ENCODE peak calls at places on chromosomes 12 and 14, in seven cellular contexts. One of them, this sample, is unnamed.

GRCh38 chr12:56190695-56191155 is 1.4 kb upstream of the SMARCC2 start:
- DNase-seq in esophagus muscularis mucosa: no peak
- DNase-seq in activated CD4-positive, CD25-positive, alpha-beta regulatory T cell: no peak
- DNase-seq in hepatocyte: no peak
- DNase-seq in GM18507: no peak
- DNase-seq in stimulated activated naive CD8-positive, alpha-beta T cell treated with anti-CD3 and anti-CD28 coated beads, Interleukin-15, Interleukin-2, amounts not matched to agents 100 U/mL and 50 U/mL, for 24 hours: no peak
- DNase-seq in mucosa of descending colon: no peak
- DNase-seq in this sample: no peak

GRCh38 chr12:7078163-7078562 is 14.1 kb downstream of the C1R start:
- DNase-seq in esophagus muscularis mucosa: no peak
- DNase-seq in activated CD4-positive, CD25-positive, alpha-beta regulatory T cell: no peak
- DNase-seq in hepatocyte: no peak
- DNase-seq in GM18507: no peak
- DNase-seq in stimulated activated naive CD8-positive, alpha-beta T cell treated with anti-CD3 and anti-CD28 coated beads, Interleukin-15, Interleukin-2, amounts not matched to agents 100 U/mL and 50 U/mL, for 24 hours: no peak
- DNase-seq in mucosa of descending colon: no peak
- DNase-seq in this sample: no peak

GRCh38 chr12:10562306-10562933 is 51.0 kb downstream of the MAGOHB start:
- DNase-seq in esophagus muscularis mucosa: no peak
- DNase-seq in activated CD4-positive, CD25-positive, alpha-beta regulatory T cell: no peak
- DNase-seq in hepatocyte: peak
- DNase-seq in GM18507: no peak
- DNase-seq in stimulated activated naive CD8-positive, alpha-beta T cell treated with anti-CD3 and anti-CD28 coated beads, Interleukin-15, Interleukin-2, amounts not matched to agents 100 U/mL and 50 U/mL, for 24 hours: no peak
- DNase-seq in mucosa of descending colon: no peak
- DNase-seq in this sample: no peak

GRCh38 chr12:122949816-122950215 is 16.4 kb downstream of the ABCB9 start:
- DNase-seq in esophagus muscularis mucosa: no peak
- DNase-seq in activated CD4-positive, CD25-positive, alpha-beta regulatory T cell: no peak
- DNase-seq in hepatocyte: no peak
- DNase-seq in GM18507: no peak
- DNase-seq in stimulated activated naive CD8-positive, alpha-beta T cell treated with anti-CD3 and anti-CD28 coated beads, Interleukin-15, Interleukin-2, amounts not matched to agents 100 U/mL and 50 U/mL, for 24 hours: no peak
- DNase-seq in mucosa of descending colon: no peak
- DNase-seq in this sample: no peak

GRCh38 chr12:114955414-114956014 is 271.5 kb upstream of the TBX3 start:
- DNase-seq in esophagus muscularis mucosa: no peak
- DNase-seq in activated CD4-positive, CD25-positive, alpha-beta regulatory T cell: no peak
- DNase-seq in hepatocyte: peak
- DNase-seq in GM18507: no peak
- DNase-seq in stimulated activated naive CD8-positive, alpha-beta T cell treated with anti-CD3 and anti-CD28 coated beads, Interleukin-15, Interleukin-2, amounts not matched to agents 100 U/mL and 50 U/mL, for 24 hours: no peak
- DNase-seq in mucosa of descending colon: no peak
- DNase-seq in this sample: no peak

GRCh38 chr12:6224550-6224949 is 24.4 kb downstream of the CD9 start:
- DNase-seq in esophagus muscularis mucosa: no peak
- DNase-seq in activated CD4-positive, CD25-positive, alpha-beta regulatory T cell: no peak
- DNase-seq in hepatocyte: peak
- DNase-seq in GM18507: no peak
- DNase-seq in stimulated activated naive CD8-positive, alpha-beta T cell treated with anti-CD3 and anti-CD28 coated beads, Interleukin-15, Interleukin-2, amounts not matched to agents 100 U/mL and 50 U/mL, for 24 hours: no peak
- DNase-seq in mucosa of descending colon: peak
- DNase-seq in this sample: no peak

GRCh38 chr12:105561981-105562726 is 231.7 kb downstream of the C12orf75 start:
- DNase-seq in esophagus muscularis mucosa: no peak
- DNase-seq in activated CD4-positive, CD25-positive, alpha-beta regulatory T cell: no peak
- DNase-seq in hepatocyte: peak
- DNase-seq in GM18507: no peak
- DNase-seq in stimulated activated naive CD8-positive, alpha-beta T cell treated with anti-CD3 and anti-CD28 coated beads, Interleukin-15, Interleukin-2, amounts not matched to agents 100 U/mL and 50 U/mL, for 24 hours: no peak
- DNase-seq in mucosa of descending colon: peak
- DNase-seq in this sample: no peak

GRCh38 chr12:67241482-67241881 is 27.7 kb upstream of the CAND1 start:
- DNase-seq in esophagus muscularis mucosa: no peak
- DNase-seq in activated CD4-positive, CD25-positive, alpha-beta regulatory T cell: no peak
- DNase-seq in hepatocyte: no peak
- DNase-seq in GM18507: no peak
- DNase-seq in stimulated activated naive CD8-positive, alpha-beta T cell treated with anti-CD3 and anti-CD28 coated beads, Interleukin-15, Interleukin-2, amounts not matched to agents 100 U/mL and 50 U/mL, for 24 hours: no peak
- DNase-seq in mucosa of descending colon: no peak
- DNase-seq in this sample: no peak

GRCh38 chr12:49413010-49413409 is 45.7 kb downstream of the SPATS2 start:
- DNase-seq in esophagus muscularis mucosa: no peak
- DNase-seq in activated CD4-positive, CD25-positive, alpha-beta regulatory T cell: no peak
- DNase-seq in hepatocyte: no peak
- DNase-seq in GM18507: no peak
- DNase-seq in stimulated activated naive CD8-positive, alpha-beta T cell treated with anti-CD3 and anti-CD28 coated beads, Interleukin-15, Interleukin-2, amounts not matched to agents 100 U/mL and 50 U/mL, for 24 hours: no peak
- DNase-seq in mucosa of descending colon: no peak
- DNase-seq in this sample: no peak

GRCh38 chr12:52260351-52261210 is 13.9 kb upstream of the KRT86 start:
- DNase-seq in esophagus muscularis mucosa: no peak
- DNase-seq in activated CD4-positive, CD25-positive, alpha-beta regulatory T cell: no peak
- DNase-seq in hepatocyte: no peak
- DNase-seq in GM18507: no peak
- DNase-seq in stimulated activated naive CD8-positive, alpha-beta T cell treated with anti-CD3 and anti-CD28 coated beads, Interleukin-15, Interleukin-2, amounts not matched to agents 100 U/mL and 50 U/mL, for 24 hours: no peak
- DNase-seq in mucosa of descending colon: no peak
- DNase-seq in this sample: no peak

GRCh38 chr14:36556811-36557433 is 25.5 kb downstream of the NKX2-8 start:
- DNase-seq in esophagus muscularis mucosa: no peak
- DNase-seq in activated CD4-positive, CD25-positive, alpha-beta regulatory T cell: no peak
- DNase-seq in hepatocyte: peak
- DNase-seq in GM18507: no peak
- DNase-seq in stimulated activated naive CD8-positive, alpha-beta T cell treated with anti-CD3 and anti-CD28 coated beads, Interleukin-15, Interleukin-2, amounts not matched to agents 100 U/mL and 50 U/mL, for 24 hours: peak
- DNase-seq in mucosa of descending colon: peak
- DNase-seq in this sample: no peak

GRCh38 chr14:82657186-82657675 is 1123.6 kb upstream of the SEL1L start:
- DNase-seq in esophagus muscularis mucosa: no peak
- DNase-seq in activated CD4-positive, CD25-positive, alpha-beta regulatory T cell: no peak
- DNase-seq in hepatocyte: no peak
- DNase-seq in GM18507: no peak
- DNase-seq in stimulated activated naive CD8-positive, alpha-beta T cell treated with anti-CD3 and anti-CD28 coated beads, Interleukin-15, Interleukin-2, amounts not matched to agents 100 U/mL and 50 U/mL, for 24 hours: no peak
- DNase-seq in mucosa of descending colon: no peak
- DNase-seq in this sample: no peak

GRCh38 chr14:106442857-106443256 is 916.5 kb downstream of the TMEM121 start:
- DNase-seq in esophagus muscularis mucosa: no peak
- DNase-seq in activated CD4-positive, CD25-positive, alpha-beta regulatory T cell: no peak
- DNase-seq in hepatocyte: no peak
- DNase-seq in GM18507: no peak
- DNase-seq in stimulated activated naive CD8-positive, alpha-beta T cell treated with anti-CD3 and anti-CD28 coated beads, Interleukin-15, Interleukin-2, amounts not matched to agents 100 U/mL and 50 U/mL, for 24 hours: peak
- DNase-seq in mucosa of descending colon: no peak
- DNase-seq in this sample: no peak

GRCh38 chr14:36006623-36007022 is 169.9 kb downstream of the PTCSC3 start:
- DNase-seq in esophagus muscularis mucosa: no peak
- DNase-seq in activated CD4-positive, CD25-positive, alpha-beta regulatory T cell: no peak
- DNase-seq in hepatocyte: no peak
- DNase-seq in GM18507: no peak
- DNase-seq in stimulated activated naive CD8-positive, alpha-beta T cell treated with anti-CD3 and anti-CD28 coated beads, Interleukin-15, Interleukin-2, amounts not matched to agents 100 U/mL and 50 U/mL, for 24 hours: no peak
- DNase-seq in mucosa of descending colon: no peak
- DNase-seq in this sample: no peak

GRCh38 chr14:70097576-70098256 is 91.0 kb downstream of the SLC8A3 start:
- DNase-seq in esophagus muscularis mucosa: no peak
- DNase-seq in activated CD4-positive, CD25-positive, alpha-beta regulatory T cell: no peak
- DNase-seq in hepatocyte: no peak
- DNase-seq in GM18507: no peak
- DNase-seq in stimulated activated naive CD8-positive, alpha-beta T cell treated with anti-CD3 and anti-CD28 coated beads, Interleukin-15, Interleukin-2, amounts not matched to agents 100 U/mL and 50 U/mL, for 24 hours: no peak
- DNase-seq in mucosa of descending colon: no peak
- DNase-seq in this sample: no peak

GRCh38 chr12:3604281-3604680 is 113.3 kb downstream of the PRMT8 start:
- DNase-seq in esophagus muscularis mucosa: no peak
- DNase-seq in activated CD4-positive, CD25-positive, alpha-beta regulatory T cell: no peak
- DNase-seq in hepatocyte: no peak
- DNase-seq in GM18507: no peak
- DNase-seq in stimulated activated naive CD8-positive, alpha-beta T cell treated with anti-CD3 and anti-CD28 coated beads, Interleukin-15, Interleukin-2, amounts not matched to agents 100 U/mL and 50 U/mL, for 24 hours: no peak
- DNase-seq in mucosa of descending colon: no peak
- DNase-seq in this sample: no peak

GRCh38 chr12:89708793-89709156 is at the start of gene ATP2B1:
- DNase-seq in esophagus muscularis mucosa: no peak
- DNase-seq in activated CD4-positive, CD25-positive, alpha-beta regulatory T cell: peak
- DNase-seq in hepatocyte: peak
- DNase-seq in GM18507: peak
- DNase-seq in stimulated activated naive CD8-positive, alpha-beta T cell treated with anti-CD3 and anti-CD28 coated beads, Interleukin-15, Interleukin-2, amounts not matched to agents 100 U/mL and 50 U/mL, for 24 hours: peak
- DNase-seq in mucosa of descending colon: peak
- DNase-seq in this sample: no peak

GRCh38 chr12:90100619-90101018 is 392.0 kb upstream of the ATP2B1 start:
- DNase-seq in esophagus muscularis mucosa: no peak
- DNase-seq in activated CD4-positive, CD25-positive, alpha-beta regulatory T cell: no peak
- DNase-seq in hepatocyte: no peak
- DNase-seq in GM18507: no peak
- DNase-seq in stimulated activated naive CD8-positive, alpha-beta T cell treated with anti-CD3 and anti-CD28 coated beads, Interleukin-15, Interleukin-2, amounts not matched to agents 100 U/mL and 50 U/mL, for 24 hours: no peak
- DNase-seq in mucosa of descending colon: no peak
- DNase-seq in this sample: no peak

GRCh38 chr12:92021665-92022033 is 124.0 kb downstream of the BTG1 start:
- DNase-seq in esophagus muscularis mucosa: no peak
- DNase-seq in activated CD4-positive, CD25-positive, alpha-beta regulatory T cell: no peak
- DNase-seq in hepatocyte: no peak
- DNase-seq in GM18507: no peak
- DNase-seq in stimulated activated naive CD8-positive, alpha-beta T cell treated with anti-CD3 and anti-CD28 coated beads, Interleukin-15, Interleukin-2, amounts not matched to agents 100 U/mL and 50 U/mL, for 24 hours: no peak
- DNase-seq in mucosa of descending colon: no peak
- DNase-seq in this sample: no peak

GRCh38 chr12:52250048-52250990 is 17.3 kb downstream of the KRT7 start:
- DNase-seq in esophagus muscularis mucosa: no peak
- DNase-seq in activated CD4-positive, CD25-positive, alpha-beta regulatory T cell: no peak
- DNase-seq in hepatocyte: no peak
- DNase-seq in GM18507: no peak
- DNase-seq in stimulated activated naive CD8-positive, alpha-beta T cell treated with anti-CD3 and anti-CD28 coated beads, Interleukin-15, Interleukin-2, amounts not matched to agents 100 U/mL and 50 U/mL, for 24 hours: no peak
- DNase-seq in mucosa of descending colon: no peak
- DNase-seq in this sample: no peak

GRCh38 chr12:110317921-110318320 is 36.9 kb downstream of the ATP2A2 start:
- DNase-seq in esophagus muscularis mucosa: no peak
- DNase-seq in activated CD4-positive, CD25-positive, alpha-beta regulatory T cell: no peak
- DNase-seq in hepatocyte: peak
- DNase-seq in GM18507: no peak
- DNase-seq in stimulated activated naive CD8-positive, alpha-beta T cell treated with anti-CD3 and anti-CD28 coated beads, Interleukin-15, Interleukin-2, amounts not matched to agents 100 U/mL and 50 U/mL, for 24 hours: no peak
- DNase-seq in mucosa of descending colon: no peak
- DNase-seq in this sample: no peak

GRCh38 chr14:104350463-104351185 is 212.2 kb downstream of the KIF26A start:
- DNase-seq in esophagus muscularis mucosa: no peak
- DNase-seq in activated CD4-positive, CD25-positive, alpha-beta regulatory T cell: no peak
- DNase-seq in hepatocyte: no peak
- DNase-seq in GM18507: no peak
- DNase-seq in stimulated activated naive CD8-positive, alpha-beta T cell treated with anti-CD3 and anti-CD28 coated beads, Interleukin-15, Interleukin-2, amounts not matched to agents 100 U/mL and 50 U/mL, for 24 hours: no peak
- DNase-seq in mucosa of descending colon: peak
- DNase-seq in this sample: no peak

GRCh38 chr12:132491761-132492378 is 1.9 kb downstream of the FBRSL1 start:
- DNase-seq in esophagus muscularis mucosa: no peak
- DNase-seq in activated CD4-positive, CD25-positive, alpha-beta regulatory T cell: no peak
- DNase-seq in hepatocyte: no peak
- DNase-seq in GM18507: no peak
- DNase-seq in stimulated activated naive CD8-positive, alpha-beta T cell treated with anti-CD3 and anti-CD28 coated beads, Interleukin-15, Interleukin-2, amounts not matched to agents 100 U/mL and 50 U/mL, for 24 hours: peak
- DNase-seq in mucosa of descending colon: no peak
- DNase-seq in this sample: no peak

GRCh38 chr12:124597041-124597440 is 29.6 kb upstream of the NCOR2 start:
- DNase-seq in esophagus muscularis mucosa: no peak
- DNase-seq in activated CD4-positive, CD25-positive, alpha-beta regulatory T cell: no peak
- DNase-seq in hepatocyte: no peak
- DNase-seq in GM18507: no peak
- DNase-seq in stimulated activated naive CD8-positive, alpha-beta T cell treated with anti-CD3 and anti-CD28 coated beads, Interleukin-15, Interleukin-2, amounts not matched to agents 100 U/mL and 50 U/mL, for 24 hours: no peak
- DNase-seq in mucosa of descending colon: no peak
- DNase-seq in this sample: no peak

GRCh38 chr12:53053223-53054111 is 3.6 kb downstream of the TNS2 start:
- DNase-seq in esophagus muscularis mucosa: no peak
- DNase-seq in activated CD4-positive, CD25-positive, alpha-beta regulatory T cell: peak
- DNase-seq in hepatocyte: peak
- DNase-seq in GM18507: no peak
- DNase-seq in stimulated activated naive CD8-positive, alpha-beta T cell treated with anti-CD3 and anti-CD28 coated beads, Interleukin-15, Interleukin-2, amounts not matched to agents 100 U/mL and 50 U/mL, for 24 hours: peak
- DNase-seq in mucosa of descending colon: peak
- DNase-seq in this sample: no peak

GRCh38 chr12:49358548-49359141 is 8.6 kb upstream of the SPATS2 start:
- DNase-seq in esophagus muscularis mucosa: peak
- DNase-seq in activated CD4-positive, CD25-positive, alpha-beta regulatory T cell: no peak
- DNase-seq in hepatocyte: peak
- DNase-seq in GM18507: no peak
- DNase-seq in stimulated activated naive CD8-positive, alpha-beta T cell treated with anti-CD3 and anti-CD28 coated beads, Interleukin-15, Interleukin-2, amounts not matched to agents 100 U/mL and 50 U/mL, for 24 hours: peak
- DNase-seq in mucosa of descending colon: no peak
- DNase-seq in this sample: no peak

GRCh38 chr14:48504921-48505320 is 829.5 kb upstream of the MDGA2 start:
- DNase-seq in esophagus muscularis mucosa: no peak
- DNase-seq in activated CD4-positive, CD25-positive, alpha-beta regulatory T cell: no peak
- DNase-seq in hepatocyte: no peak
- DNase-seq in GM18507: no peak
- DNase-seq in stimulated activated naive CD8-positive, alpha-beta T cell treated with anti-CD3 and anti-CD28 coated beads, Interleukin-15, Interleukin-2, amounts not matched to agents 100 U/mL and 50 U/mL, for 24 hours: no peak
- DNase-seq in mucosa of descending colon: no peak
- DNase-seq in this sample: no peak

GRCh38 chr14:104114421-104115130 is 23.8 kb upstream of the KIF26A start:
- DNase-seq in esophagus muscularis mucosa: no peak
- DNase-seq in activated CD4-positive, CD25-positive, alpha-beta regulatory T cell: no peak
- DNase-seq in hepatocyte: no peak
- DNase-seq in GM18507: no peak
- DNase-seq in stimulated activated naive CD8-positive, alpha-beta T cell treated with anti-CD3 and anti-CD28 coated beads, Interleukin-15, Interleukin-2, amounts not matched to agents 100 U/mL and 50 U/mL, for 24 hours: peak
- DNase-seq in mucosa of descending colon: peak
- DNase-seq in this sample: no peak

GRCh38 chr14:74648643-74649042 is 36.6 kb upstream of the LTBP2 start:
- DNase-seq in esophagus muscularis mucosa: no peak
- DNase-seq in activated CD4-positive, CD25-positive, alpha-beta regulatory T cell: no peak
- DNase-seq in hepatocyte: no peak
- DNase-seq in GM18507: no peak
- DNase-seq in stimulated activated naive CD8-positive, alpha-beta T cell treated with anti-CD3 and anti-CD28 coated beads, Interleukin-15, Interleukin-2, amounts not matched to agents 100 U/mL and 50 U/mL, for 24 hours: no peak
- DNase-seq in mucosa of descending colon: no peak
- DNase-seq in this sample: no peak

GRCh38 chr14:93086441-93087055 is 29.2 kb downstream of the ITPK1 start:
- DNase-seq in esophagus muscularis mucosa: no peak
- DNase-seq in activated CD4-positive, CD25-positive, alpha-beta regulatory T cell: no peak
- DNase-seq in hepatocyte: no peak
- DNase-seq in GM18507: no peak
- DNase-seq in stimulated activated naive CD8-positive, alpha-beta T cell treated with anti-CD3 and anti-CD28 coated beads, Interleukin-15, Interleukin-2, amounts not matched to agents 100 U/mL and 50 U/mL, for 24 hours: peak
- DNase-seq in mucosa of descending colon: no peak
- DNase-seq in this sample: no peak

GRCh38 chr14:81402123-81402495 is 2.0 kb upstream of the STON2 start:
- DNase-seq in esophagus muscularis mucosa: no peak
- DNase-seq in activated CD4-positive, CD25-positive, alpha-beta regulatory T cell: no peak
- DNase-seq in hepatocyte: no peak
- DNase-seq in GM18507: no peak
- DNase-seq in stimulated activated naive CD8-positive, alpha-beta T cell treated with anti-CD3 and anti-CD28 coated beads, Interleukin-15, Interleukin-2, amounts not matched to agents 100 U/mL and 50 U/mL, for 24 hours: no peak
- DNase-seq in mucosa of descending colon: no peak
- DNase-seq in this sample: no peak

GRCh38 chr12:88401153-88401552 is 179.1 kb downstream of the KITLG start:
- DNase-seq in esophagus muscularis mucosa: no peak
- DNase-seq in activated CD4-positive, CD25-positive, alpha-beta regulatory T cell: no peak
- DNase-seq in hepatocyte: no peak
- DNase-seq in GM18507: no peak
- DNase-seq in stimulated activated naive CD8-positive, alpha-beta T cell treated with anti-CD3 and anti-CD28 coated beads, Interleukin-15, Interleukin-2, amounts not matched to agents 100 U/mL and 50 U/mL, for 24 hours: no peak
- DNase-seq in mucosa of descending colon: no peak
- DNase-seq in this sample: no peak